ENCODE peak calls at places on chromosome 5, in five cellular contexts. One of them, this sample, is unnamed.

GRCh38 chr5:138722518-138722917 is 30.7 kb upstream of the CTNNA1 start:
- DNase-seq in HepG2: no peak
- DNase-seq in GM12878: no peak
- DNase-seq in K562: no peak
- DNase-seq in GM12892: no peak
- DNase-seq in this sample: no peak

GRCh38 chr5:93589812-93590215 is 6.8 kb downstream of the NR2F1 start:
- DNase-seq in HepG2: no peak
- DNase-seq in GM12878: no peak
- DNase-seq in K562: no peak
- DNase-seq in GM12892: no peak
- DNase-seq in this sample: no peak

GRCh38 chr5:33143405-33144123 is 297.2 kb upstream of the TARS1 start:
- DNase-seq in HepG2: no peak
- DNase-seq in GM12878: no peak
- DNase-seq in K562: no peak
- DNase-seq in GM12892: no peak
- DNase-seq in this sample: no peak

GRCh38 chr5:111135946-111136345 is 43.8 kb downstream of the WDR36 start:
- DNase-seq in HepG2: no peak
- DNase-seq in GM12878: no peak
- DNase-seq in K562: no peak
- DNase-seq in GM12892: no peak
- DNase-seq in this sample: no peak

GRCh38 chr5:159682623-159683022 is 233.7 kb upstream of the ADRA1B start:
- DNase-seq in HepG2: no peak
- DNase-seq in GM12878: no peak
- DNase-seq in K562: no peak
- DNase-seq in GM12892: no peak
- DNase-seq in this sample: no peak

GRCh38 chr5:112208699-112209615 is 210.1 kb downstream of the EPB41L4A start:
- DNase-seq in HepG2: no peak
- DNase-seq in GM12878: no peak
- DNase-seq in K562: no peak
- DNase-seq in GM12892: no peak
- DNase-seq in this sample: no peak

GRCh38 chr5:61919920-61920319 is 386.1 kb upstream of the KIF2A start:
- DNase-seq in HepG2: peak
- DNase-seq in GM12878: no peak
- DNase-seq in K562: no peak
- DNase-seq in GM12892: no peak
- DNase-seq in this sample: no peak

GRCh38 chr5:26578002-26578401 is 460.4 kb downstream of the CDH9 start:
- DNase-seq in HepG2: no peak
- DNase-seq in GM12878: no peak
- DNase-seq in K562: no peak
- DNase-seq in GM12892: no peak
- DNase-seq in this sample: no peak

GRCh38 chr5:58072202-58072791 is 387.6 kb downstream of the PLK2 start:
- DNase-seq in HepG2: no peak
- DNase-seq in GM12878: no peak
- DNase-seq in K562: no peak
- DNase-seq in GM12892: no peak
- DNase-seq in this sample: no peak

GRCh38 chr5:35879649-35880048 is 23.0 kb downstream of the IL7R start:
- DNase-seq in HepG2: no peak
- DNase-seq in GM12878: no peak
- DNase-seq in K562: no peak
- DNase-seq in GM12892: no peak
- DNase-seq in this sample: no peak

GRCh38 chr5:134975843-134976242 is 8.1 kb downstream of the CATSPER3 start:
- DNase-seq in HepG2: no peak
- DNase-seq in GM12878: no peak
- DNase-seq in K562: no peak
- DNase-seq in GM12892: no peak
- DNase-seq in this sample: no peak

GRCh38 chr5:58263291-58263690 is 196.6 kb downstream of the PLK2 start:
- DNase-seq in HepG2: no peak
- DNase-seq in GM12878: no peak
- DNase-seq in K562: no peak
- DNase-seq in GM12892: no peak
- DNase-seq in this sample: no peak

GRCh38 chr5:168819004-168819626 is 239.9 kb upstream of the PANK3 start:
- DNase-seq in HepG2: no peak
- DNase-seq in GM12878: no peak
- DNase-seq in K562: no peak
- DNase-seq in GM12892: no peak
- DNase-seq in this sample: no peak

GRCh38 chr5:84430863-84431663 is 46.4 kb upstream of the EDIL3 start:
- DNase-seq in HepG2: no peak
- DNase-seq in GM12878: no peak
- DNase-seq in K562: no peak
- DNase-seq in GM12892: no peak
- DNase-seq in this sample: no peak

GRCh38 chr5:173315495-173316352 is 12.5 kb downstream of the STC2 start:
- DNase-seq in HepG2: no peak
- DNase-seq in GM12878: no peak
- DNase-seq in K562: no peak
- DNase-seq in GM12892: no peak
- DNase-seq in this sample: no peak

GRCh38 chr5:56126487-56127179 is 106.5 kb downstream of the ANKRD55 start:
- DNase-seq in HepG2: no peak
- DNase-seq in GM12878: no peak
- DNase-seq in K562: no peak
- DNase-seq in GM12892: no peak
- DNase-seq in this sample: no peak

GRCh38 chr5:88480766-88481499 is 212.3 kb upstream of the TMEM161B start:
- DNase-seq in HepG2: no peak
- DNase-seq in GM12878: no peak
- DNase-seq in K562: no peak
- DNase-seq in GM12892: no peak
- DNase-seq in this sample: no peak

GRCh38 chr5:31408814-31409213 is 123.1 kb downstream of the DROSHA start:
- DNase-seq in HepG2: no peak
- DNase-seq in GM12878: no peak
- DNase-seq in K562: peak
- DNase-seq in GM12892: no peak
- DNase-seq in this sample: no peak

GRCh38 chr5:10875201-10875768 is 114.3 kb upstream of the DAP start:
- DNase-seq in HepG2: no peak
- DNase-seq in GM12878: no peak
- DNase-seq in K562: no peak
- DNase-seq in GM12892: no peak
- DNase-seq in this sample: no peak

GRCh38 chr5:40437452-40437861 is 242.3 kb upstream of the PTGER4 start:
- DNase-seq in HepG2: no peak
- DNase-seq in GM12878: no peak
- DNase-seq in K562: no peak
- DNase-seq in GM12892: no peak
- DNase-seq in this sample: no peak

GRCh38 chr5:124494540-124495116 is 251.8 kb downstream of the ZNF608 start:
- DNase-seq in HepG2: no peak
- DNase-seq in GM12878: no peak
- DNase-seq in K562: no peak
- DNase-seq in GM12892: no peak
- DNase-seq in this sample: no peak

GRCh38 chr5:169178754-169179153 is 122.2 kb downstream of the SLIT3 start:
- DNase-seq in HepG2: no peak
- DNase-seq in GM12878: no peak
- DNase-seq in K562: no peak
- DNase-seq in GM12892: no peak
- DNase-seq in this sample: no peak

GRCh38 chr5:12292610-12293204 is 388.5 kb upstream of the CTNND2 start:
- DNase-seq in HepG2: no peak
- DNase-seq in GM12878: no peak
- DNase-seq in K562: peak
- DNase-seq in GM12892: no peak
- DNase-seq in this sample: no peak

GRCh38 chr5:125865166-125865815 is 557.9 kb upstream of the GRAMD2B start:
- DNase-seq in HepG2: no peak
- DNase-seq in GM12878: no peak
- DNase-seq in K562: no peak
- DNase-seq in GM12892: no peak
- DNase-seq in this sample: no peak

GRCh38 chr5:81354093-81354492 is 39.8 kb downstream of the ACOT12 start:
- DNase-seq in HepG2: no peak
- DNase-seq in GM12878: no peak
- DNase-seq in K562: no peak
- DNase-seq in GM12892: no peak
- DNase-seq in this sample: no peak

GRCh38 chr5:72283358-72283757 is 36.7 kb downstream of the MRPS27 start:
- DNase-seq in HepG2: no peak
- DNase-seq in GM12878: no peak
- DNase-seq in K562: no peak
- DNase-seq in GM12892: no peak
- DNase-seq in this sample: no peak

GRCh38 chr5:89951876-89952275 is 457.7 kb downstream of the CETN3 start:
- DNase-seq in HepG2: no peak
- DNase-seq in GM12878: no peak
- DNase-seq in K562: no peak
- DNase-seq in GM12892: no peak
- DNase-seq in this sample: no peak

GRCh38 chr5:112228672-112229071 is 190.4 kb downstream of the EPB41L4A start:
- DNase-seq in HepG2: no peak
- DNase-seq in GM12878: no peak
- DNase-seq in K562: no peak
- DNase-seq in GM12892: no peak
- DNase-seq in this sample: no peak

GRCh38 chr5:82168294-82168693 is 109.9 kb downstream of the RPS23 start:
- DNase-seq in HepG2: no peak
- DNase-seq in GM12878: no peak
- DNase-seq in K562: no peak
- DNase-seq in GM12892: no peak
- DNase-seq in this sample: no peak

GRCh38 chr5:167658890-167659289 is 632.6 kb upstream of the WWC1 start:
- DNase-seq in HepG2: no peak
- DNase-seq in GM12878: no peak
- DNase-seq in K562: no peak
- DNase-seq in GM12892: no peak
- DNase-seq in this sample: no peak

GRCh38 chr5:93164690-93165089 is 416.3 kb downstream of the NR2F1-AS1 start:
- DNase-seq in HepG2: no peak
- DNase-seq in GM12878: no peak
- DNase-seq in K562: no peak
- DNase-seq in GM12892: no peak
- DNase-seq in this sample: no peak

GRCh38 chr5:179314606-179315355 is 30.5 kb downstream of the ADAMTS2 start:
- DNase-seq in HepG2: no peak
- DNase-seq in GM12878: no peak
- DNase-seq in K562: no peak
- DNase-seq in GM12892: no peak
- DNase-seq in this sample: no peak
- TF ChIP-seq TAF1 in HepG2: no peak
- TF ChIP-seq TAF1 in GM12878: no peak
- TF ChIP-seq TAF1 in K562: no peak
- TF ChIP-seq TAF1 in GM12892: no peak
- TF ChIP-seq TAF1 in this sample: no peak

GRCh38 chr5:136726506-136726905 is 361.2 kb upstream of the TRPC7 start:
- DNase-seq in HepG2: no peak
- DNase-seq in GM12878: no peak
- DNase-seq in K562: no peak
- DNase-seq in GM12892: no peak
- DNase-seq in this sample: no peak

GRCh38 chr5:136730426-136730825 is 365.1 kb upstream of the TRPC7 start:
- DNase-seq in HepG2: no peak
- DNase-seq in GM12878: no peak
- DNase-seq in K562: no peak
- DNase-seq in GM12892: no peak
- DNase-seq in this sample: no peak

GRCh38 chr5:136729901-136730355 is 364.6 kb upstream of the TRPC7 start:
- DNase-seq in HepG2: no peak
- DNase-seq in GM12878: no peak
- DNase-seq in K562: no peak
- DNase-seq in GM12892: no peak
- DNase-seq in this sample: no peak

GRCh38 chr5:136734638-136735037 is 369.3 kb upstream of the TRPC7 start:
- DNase-seq in HepG2: no peak
- DNase-seq in GM12878: no peak
- DNase-seq in K562: no peak
- DNase-seq in GM12892: no peak
- DNase-seq in this sample: no peak

DNA sequence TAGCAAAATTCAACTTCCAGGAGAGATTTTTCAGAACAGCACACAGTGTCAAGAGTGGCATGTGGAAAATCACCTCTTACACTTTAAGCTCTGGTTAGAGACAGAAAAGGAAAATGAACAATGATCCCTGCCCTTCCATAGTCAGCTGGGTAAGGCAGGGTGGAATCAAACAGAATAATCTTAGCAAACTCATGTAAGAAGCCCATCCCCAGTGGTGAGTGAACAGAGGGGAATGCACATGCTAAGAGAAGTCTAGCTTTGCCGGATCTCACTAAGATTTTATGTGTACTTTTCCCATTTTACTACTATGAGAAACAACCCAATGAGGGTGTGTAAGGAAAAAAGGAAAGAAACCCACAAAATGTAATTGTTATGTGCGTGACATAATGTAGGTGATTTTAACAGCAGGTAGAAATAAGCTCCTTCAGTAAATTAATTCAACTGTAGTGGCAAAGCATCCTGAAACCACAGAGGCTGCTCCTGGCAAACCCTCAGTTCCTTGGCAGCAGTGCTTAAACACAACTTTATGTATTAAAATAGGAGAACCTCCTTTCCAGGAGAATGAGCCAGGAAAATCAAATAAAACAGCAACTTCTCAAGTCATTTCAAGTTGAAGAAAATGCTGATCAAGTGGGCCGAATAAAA is 366.0 kb upstream of the TRPC7 start:
- DNase-seq in HepG2: no peak
- DNase-seq in GM12878: no peak
- DNase-seq in K562: no peak
- DNase-seq in GM12892: no peak
- DNase-seq in this sample: no peak
- TF ChIP-seq POLR2AphosphoS5 in HepG2: no peak
- TF ChIP-seq POLR2AphosphoS5 in GM12878: no peak
- TF ChIP-seq POLR2AphosphoS5 in K562: no peak
- TF ChIP-seq POLR2AphosphoS5 in GM12892: no peak
- TF ChIP-seq POLR2AphosphoS5 in this sample: no peak

DNA sequence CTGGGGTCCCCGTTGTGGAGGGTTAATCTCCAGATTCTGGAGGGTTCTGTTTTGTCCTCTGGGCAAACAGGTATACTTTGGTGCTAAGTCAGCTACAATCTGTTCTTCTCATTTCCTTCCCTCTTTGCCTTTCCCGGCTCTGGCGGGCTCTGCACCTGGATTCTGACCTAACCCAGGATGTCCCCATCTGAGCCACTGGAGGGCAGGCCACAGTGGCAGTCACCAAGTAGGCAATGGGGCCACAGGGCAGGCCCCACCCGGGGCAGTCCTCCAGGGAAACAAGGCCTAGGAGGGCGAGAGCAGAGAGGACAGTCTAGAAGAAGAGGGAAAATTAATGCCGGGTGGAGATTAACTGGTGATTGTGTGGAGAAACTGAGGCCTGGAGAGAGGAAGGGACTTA is 40.4 kb upstream of the HRH2 start:
- DNase-seq in HepG2: no peak
- DNase-seq in GM12878: no peak
- DNase-seq in K562: no peak
- DNase-seq in GM12892: no peak
- DNase-seq in this sample: no peak
- TF ChIP-seq TAF1 in HepG2: no peak
- TF ChIP-seq TAF1 in GM12878: no peak
- TF ChIP-seq TAF1 in K562: no peak
- TF ChIP-seq TAF1 in GM12892: no peak
- TF ChIP-seq TAF1 in this sample: no peak

GRCh38 chr5:151037561-151038291 is 17.3 kb downstream of the GPX3 start:
- DNase-seq in HepG2: peak
- DNase-seq in GM12878: no peak
- DNase-seq in K562: no peak
- DNase-seq in GM12892: no peak
- DNase-seq in this sample: no peak
- TF ChIP-seq POLR2AphosphoS5 in HepG2: no peak
- TF ChIP-seq POLR2AphosphoS5 in GM12878: no peak
- TF ChIP-seq POLR2AphosphoS5 in K562: no peak
- TF ChIP-seq POLR2AphosphoS5 in GM12892: no peak
- TF ChIP-seq POLR2AphosphoS5 in this sample: no peak

This sample was measured in GM12891.